ENCODE peak calls at places on chromosomes 12 and 14, in six cellular contexts. K is left lobe of liver; O is lung; U is natural killer cell; H is CD4-positive, CD25-positive, alpha-beta regulatory T cell; N is activated T-helper 17 cell treated with anti-CD3 and anti-CD28 coated beads, Interleukin-2, amount 50 U/mL, for 72 hours. D is an unnamed sample.
A peak's percentile ranks its signal among the peaks of the same experiment; 100 is the strongest.

GRCh38 chr12:6207254-6207942 is 7.2 kb downstream of the CD9 start:
- ATAC-seq in K (no peak), O (no peak), U (no peak), H (no peak), N (no peak), D (no peak)

GRCh38 chr14:22866874-22867273 is 4.7 kb upstream of the LRP10 start:
- ATAC-seq in K (no peak), O (no peak), U (no peak), H (no peak), N (no peak), D (no peak)

GRCh38 chr12:88141774-88142609 is at the start of the genes CEP290 and TMTC3:
- ATAC-seq in K (peak; percentile 94), O (peak; percentile 98), U (peak; percentile 96), H (peak; percentile 95), N (peak; percentile 96), D (peak; percentile 99)

GRCh38 chr12:45326358-45326971 is 110.6 kb downstream of the ANO6 start:
- ATAC-seq in K (no peak), O (no peak), U (no peak), H (no peak), N (no peak), D (no peak)

GRCh38 chr12:102513739-102514138 is 33.4 kb upstream of the IGF1 start:
- ATAC-seq in K (no peak), O (no peak), U (no peak), H (no peak), N (no peak), D (no peak)

GRCh38 chr14:96584199-96584906 is 82.2 kb downstream of the PAPOLA start:
- ATAC-seq in K (peak; percentile 87), O (no peak), U (no peak), H (no peak), N (peak; percentile 53), D (peak; percentile 44)

GRCh38 chr12:117125275-117125613 is 26.0 kb upstream of the TESC start:
- ATAC-seq in K (no peak), O (no peak), U (no peak), H (no peak), N (no peak), D (no peak)

GRCh38 chr14:30657606-30658163 is 35.6 kb downstream of the SCFD1 start:
- ATAC-seq in K (no peak), O (no peak), U (no peak), H (no peak), N (no peak), D (no peak)

GRCh38 chr14:100165825-100166520 is 6.5 kb upstream of the DEGS2 start:
- ATAC-seq in K (no peak), O (no peak), U (peak; percentile 33), H (no peak), N (no peak), D (peak; percentile 39)

GRCh38 chr12:111757361-111758119 is 9.2 kb upstream of the ALDH2 start:
- ATAC-seq in K (peak; percentile 58), O (peak; percentile 50), U (no peak), H (peak; percentile 40), N (no peak), D (peak; percentile 83)

GRCh38 chr12:119621878-119622277 is 28.3 kb downstream of the TMEM233 start:
- ATAC-seq in K (no peak), O (no peak), U (no peak), H (no peak), N (peak; percentile 57), D (no peak)

GRCh38 chr14:90691627-90692026 is 124.6 kb downstream of the TTC7B start:
- ATAC-seq in K (no peak), O (no peak), U (no peak), H (no peak), N (no peak), D (no peak)

GRCh38 chr14:22569749-22570131 is 19.3 kb downstream of the DAD1 start:
- ATAC-seq in K (no peak), O (no peak), U (no peak), H (no peak), N (no peak), D (no peak)

GRCh38 chr12:14514946-14515345 is 52.7 kb downstream of the PLBD1 start:
- ATAC-seq in K (no peak), O (no peak), U (no peak), H (no peak), N (no peak), D (no peak)

GRCh38 chr12:94080684-94081009 is 67.7 kb upstream of the PLXNC1 start:
- ATAC-seq in K (no peak), O (no peak), U (no peak), H (no peak), N (no peak), D (no peak)

GRCh38 chr12:47165934-47166333 is 86.2 kb upstream of the AMIGO2 start:
- ATAC-seq in K (no peak), O (no peak), U (no peak), H (no peak), N (no peak), D (no peak)

GRCh38 chr14:104150201-104151027 is 12.0 kb downstream of the KIF26A start:
- ATAC-seq in K (peak; percentile 15), O (no peak), U (no peak), H (no peak), N (no peak), D (no peak)

GRCh38 chr14:72420749-72421452 is 473.0 kb downstream of the DPF3 start:
- ATAC-seq in K (peak; percentile 72), O (no peak), U (peak; percentile 79), H (no peak), N (no peak), D (no peak)

D was measured in stimulated activated memory B cell treated with anti-CD40 and anti-IgM and Interleukin-4, amounts not matched to agents 10 μg/mL and 1 μg/mL and 100 μg/mL, for 72 hours.